ENCODE peak calls at places on chromosome 13, in six cellular contexts. One of them, this sample, is unnamed.

GRCh38 chr13:69108486-69108885 is 999.1 kb upstream of the ATXN8OS start:
- DNase-seq in WERI-Rb-1: no peak
- DNase-seq in progenitor cell of endocrine pancreas: no peak
- DNase-seq in NCI-H1436: no peak
- DNase-seq in neural progenitor cell: no peak
- DNase-seq in stimulated activated CD4-positive, alpha-beta T cell treated with anti-CD3 and anti-CD28 coated beads, Interleukin-4, amount 100 ng/mL, for 1 hour: no peak
- DNase-seq in this sample: no peak

GRCh38 chr13:100508996-100509395 is 79.6 kb downstream of the GGACT start:
- DNase-seq in neural progenitor cell: no peak
- DNase-seq in WERI-Rb-1: no peak
- DNase-seq in progenitor cell of endocrine pancreas: no peak
- DNase-seq in NCI-H1436: no peak
- DNase-seq in stimulated activated CD4-positive, alpha-beta T cell treated with anti-CD3 and anti-CD28 coated beads, Interleukin-4, amount 100 ng/mL, for 1 hour: no peak
- DNase-seq in this sample: no peak

GRCh38 chr13:49517461-49517860 is 21.7 kb downstream of the PHF11 start:
- DNase-seq in WERI-Rb-1: no peak
- DNase-seq in stimulated activated CD4-positive, alpha-beta T cell treated with anti-CD3 and anti-CD28 coated beads, Interleukin-4, amount 100 ng/mL, for 1 hour: no peak
- DNase-seq in NCI-H1436: no peak
- DNase-seq in neural progenitor cell: peak; percentile 56
- DNase-seq in progenitor cell of endocrine pancreas: no peak
- DNase-seq in this sample: peak; percentile 23

GRCh38 chr13:77698211-77699058 is 948 bp downstream of the SLAIN1 start:
- DNase-seq in NCI-H1436: no peak
- DNase-seq in stimulated activated CD4-positive, alpha-beta T cell treated with anti-CD3 and anti-CD28 coated beads, Interleukin-4, amount 100 ng/mL, for 1 hour: peak; percentile 48
- DNase-seq in progenitor cell of endocrine pancreas: peak; percentile 45
- DNase-seq in neural progenitor cell: peak; percentile 73
- DNase-seq in WERI-Rb-1: peak; percentile 68
- DNase-seq in this sample: peak; percentile 55

GRCh38 chr13:47628666-47629065 is 372.4 kb downstream of the SUCLA2 start:
- DNase-seq in neural progenitor cell: no peak
- DNase-seq in progenitor cell of endocrine pancreas: no peak
- DNase-seq in WERI-Rb-1: no peak
- DNase-seq in NCI-H1436: no peak
- DNase-seq in stimulated activated CD4-positive, alpha-beta T cell treated with anti-CD3 and anti-CD28 coated beads, Interleukin-4, amount 100 ng/mL, for 1 hour: no peak
- DNase-seq in this sample: no peak

GRCh38 chr13:36298535-36299068 is 988 bp upstream of the CCDC169 start:
- DNase-seq in WERI-Rb-1: no peak
- DNase-seq in progenitor cell of endocrine pancreas: no peak
- DNase-seq in stimulated activated CD4-positive, alpha-beta T cell treated with anti-CD3 and anti-CD28 coated beads, Interleukin-4, amount 100 ng/mL, for 1 hour: no peak
- DNase-seq in neural progenitor cell: peak; percentile 90
- DNase-seq in NCI-H1436: no peak
- DNase-seq in this sample: peak; percentile 55

GRCh38 chr13:112136095-112136494 is 69.1 kb downstream of the SOX1 start:
- DNase-seq in NCI-H1436: no peak
- DNase-seq in progenitor cell of endocrine pancreas: no peak
- DNase-seq in stimulated activated CD4-positive, alpha-beta T cell treated with anti-CD3 and anti-CD28 coated beads, Interleukin-4, amount 100 ng/mL, for 1 hour: no peak
- DNase-seq in neural progenitor cell: no peak
- DNase-seq in WERI-Rb-1: peak; percentile 5
- DNase-seq in this sample: no peak

GRCh38 chr13:35979378-35979911 is 151.7 kb downstream of the DCLK1 start:
- DNase-seq in neural progenitor cell: no peak
- DNase-seq in progenitor cell of endocrine pancreas: no peak
- DNase-seq in stimulated activated CD4-positive, alpha-beta T cell treated with anti-CD3 and anti-CD28 coated beads, Interleukin-4, amount 100 ng/mL, for 1 hour: no peak
- DNase-seq in NCI-H1436: no peak
- DNase-seq in WERI-Rb-1: no peak
- DNase-seq in this sample: no peak

GRCh38 chr13:45695198-45695730 is 6.9 kb upstream of the CBY2 start:
- DNase-seq in NCI-H1436: no peak
- DNase-seq in neural progenitor cell: no peak
- DNase-seq in WERI-Rb-1: no peak
- DNase-seq in progenitor cell of endocrine pancreas: no peak
- DNase-seq in stimulated activated CD4-positive, alpha-beta T cell treated with anti-CD3 and anti-CD28 coated beads, Interleukin-4, amount 100 ng/mL, for 1 hour: no peak
- DNase-seq in this sample: no peak

GRCh38 chr13:44306401-44307192 is 67.0 kb upstream of the SERP2 start:
- DNase-seq in stimulated activated CD4-positive, alpha-beta T cell treated with anti-CD3 and anti-CD28 coated beads, Interleukin-4, amount 100 ng/mL, for 1 hour: no peak
- DNase-seq in NCI-H1436: no peak
- DNase-seq in WERI-Rb-1: peak; percentile 25
- DNase-seq in progenitor cell of endocrine pancreas: no peak
- DNase-seq in neural progenitor cell: peak; percentile 52
- DNase-seq in this sample: peak; percentile 38

GRCh38 chr13:50842246-50842645 is 1.2 kb downstream of the DLEU7 start:
- DNase-seq in progenitor cell of endocrine pancreas: no peak
- DNase-seq in stimulated activated CD4-positive, alpha-beta T cell treated with anti-CD3 and anti-CD28 coated beads, Interleukin-4, amount 100 ng/mL, for 1 hour: no peak
- DNase-seq in WERI-Rb-1: no peak
- DNase-seq in NCI-H1436: no peak
- DNase-seq in neural progenitor cell: no peak
- DNase-seq in this sample: no peak

GRCh38 chr13:113832204-113832603 is 31.7 kb downstream of the GAS6 start:
- DNase-seq in NCI-H1436: no peak
- DNase-seq in progenitor cell of endocrine pancreas: no peak
- DNase-seq in stimulated activated CD4-positive, alpha-beta T cell treated with anti-CD3 and anti-CD28 coated beads, Interleukin-4, amount 100 ng/mL, for 1 hour: no peak
- DNase-seq in neural progenitor cell: no peak
- DNase-seq in WERI-Rb-1: no peak
- DNase-seq in this sample: no peak

GRCh38 chr13:23044906-23045305 is 135.9 kb upstream of the SGCG start:
- DNase-seq in WERI-Rb-1: no peak
- DNase-seq in progenitor cell of endocrine pancreas: no peak
- DNase-seq in NCI-H1436: no peak
- DNase-seq in stimulated activated CD4-positive, alpha-beta T cell treated with anti-CD3 and anti-CD28 coated beads, Interleukin-4, amount 100 ng/mL, for 1 hour: no peak
- DNase-seq in neural progenitor cell: no peak
- DNase-seq in this sample: no peak

GRCh38 chr13:21079761-21080730 is 18.7 kb upstream of the LATS2 start:
- DNase-seq in NCI-H1436: no peak
- DNase-seq in neural progenitor cell: no peak
- DNase-seq in stimulated activated CD4-positive, alpha-beta T cell treated with anti-CD3 and anti-CD28 coated beads, Interleukin-4, amount 100 ng/mL, for 1 hour: no peak
- DNase-seq in progenitor cell of endocrine pancreas: no peak
- DNase-seq in WERI-Rb-1: no peak
- DNase-seq in this sample: no peak

GRCh38 chr13:30119476-30119875 is 187.9 kb downstream of the KATNAL1 start:
- DNase-seq in WERI-Rb-1: no peak
- DNase-seq in progenitor cell of endocrine pancreas: no peak
- DNase-seq in neural progenitor cell: no peak
- DNase-seq in stimulated activated CD4-positive, alpha-beta T cell treated with anti-CD3 and anti-CD28 coated beads, Interleukin-4, amount 100 ng/mL, for 1 hour: no peak
- DNase-seq in NCI-H1436: no peak
- DNase-seq in this sample: no peak